ENCODE peak calls at places on chromosomes 13 and 19, in five cellular contexts. One of them, this sample, is unnamed.

GRCh38 chr19:1259206-1259872 is 9.8 kb upstream of the CIRBP start:
- DNase-seq in WERI-Rb-1: peak
- DNase-seq in CD8-positive, alpha-beta T cell: peak
- DNase-seq in IMR-90: peak
- DNase-seq in brain microvascular endothelial cell: no peak
- DNase-seq in this sample: peak

GRCh38 chr13:61466280-61466679 is 50.6 kb upstream of the PCDH20 start:
- DNase-seq in WERI-Rb-1: peak
- DNase-seq in CD8-positive, alpha-beta T cell: no peak
- DNase-seq in IMR-90: no peak
- DNase-seq in brain microvascular endothelial cell: no peak
- DNase-seq in this sample: no peak

GRCh38 chr13:28494861-28495585 is at the start of gene FLT1:
- DNase-seq in WERI-Rb-1: peak
- DNase-seq in CD8-positive, alpha-beta T cell: no peak
- DNase-seq in IMR-90: peak
- DNase-seq in brain microvascular endothelial cell: no peak
- DNase-seq in this sample: no peak

GRCh38 chr13:65454403-65454802 is 1775.7 kb downstream of the PCDH9 start:
- DNase-seq in WERI-Rb-1: no peak
- DNase-seq in CD8-positive, alpha-beta T cell: no peak
- DNase-seq in IMR-90: no peak
- DNase-seq in brain microvascular endothelial cell: no peak
- DNase-seq in this sample: no peak

GRCh38 chr19:13619203-13619632 is 112.9 kb upstream of the CACNA1A start:
- DNase-seq in WERI-Rb-1: no peak
- DNase-seq in CD8-positive, alpha-beta T cell: no peak
- DNase-seq in IMR-90: peak
- DNase-seq in brain microvascular endothelial cell: peak
- DNase-seq in this sample: no peak

GRCh38 chr13:45500492-45501174 is 35.9 kb downstream of the COG3 start:
- DNase-seq in WERI-Rb-1: no peak
- DNase-seq in CD8-positive, alpha-beta T cell: no peak
- DNase-seq in IMR-90: peak
- DNase-seq in brain microvascular endothelial cell: peak
- DNase-seq in this sample: no peak

GRCh38 chr19:3611841-3612240 is 5.2 kb upstream of the TBXA2R start:
- DNase-seq in WERI-Rb-1: no peak
- DNase-seq in CD8-positive, alpha-beta T cell: no peak
- DNase-seq in IMR-90: no peak
- DNase-seq in brain microvascular endothelial cell: no peak
- DNase-seq in this sample: no peak

GRCh38 chr13:113669871-113670341 is 2.9 kb downstream of the GRK1 start:
- DNase-seq in WERI-Rb-1: peak
- DNase-seq in CD8-positive, alpha-beta T cell: no peak
- DNase-seq in IMR-90: no peak
- DNase-seq in brain microvascular endothelial cell: no peak
- DNase-seq in this sample: peak

GRCh38 chr19:44498988-44499387 is 1.3 kb downstream of the ZNF180 start:
- DNase-seq in WERI-Rb-1: no peak
- DNase-seq in CD8-positive, alpha-beta T cell: no peak
- DNase-seq in IMR-90: no peak
- DNase-seq in brain microvascular endothelial cell: no peak
- DNase-seq in this sample: no peak

GRCh38 chr19:7928741-7929701 is 3.1 kb upstream of the CTXN1 start:
- DNase-seq in WERI-Rb-1: peak
- DNase-seq in CD8-positive, alpha-beta T cell: peak
- DNase-seq in IMR-90: peak
- DNase-seq in brain microvascular endothelial cell: peak
- DNase-seq in this sample: no peak

GRCh38 chr19:18562086-18562485 is 4.4 kb downstream of the KXD1 start:
- DNase-seq in WERI-Rb-1: no peak
- DNase-seq in CD8-positive, alpha-beta T cell: no peak
- DNase-seq in IMR-90: no peak
- DNase-seq in brain microvascular endothelial cell: no peak
- DNase-seq in this sample: no peak

GRCh38 chr13:26132756-26133155 is 80.9 kb upstream of the SHISA2 start:
- DNase-seq in WERI-Rb-1: peak
- DNase-seq in CD8-positive, alpha-beta T cell: no peak
- DNase-seq in IMR-90: peak
- DNase-seq in brain microvascular endothelial cell: no peak
- DNase-seq in this sample: no peak
- TF ChIP-seq CTCF in WERI-Rb-1: peak
- TF ChIP-seq CTCF in CD8-positive, alpha-beta T cell: no peak
- TF ChIP-seq CTCF in IMR-90: peak
- TF ChIP-seq CTCF in brain microvascular endothelial cell: peak
- TF ChIP-seq CTCF in this sample: no peak

DNA sequence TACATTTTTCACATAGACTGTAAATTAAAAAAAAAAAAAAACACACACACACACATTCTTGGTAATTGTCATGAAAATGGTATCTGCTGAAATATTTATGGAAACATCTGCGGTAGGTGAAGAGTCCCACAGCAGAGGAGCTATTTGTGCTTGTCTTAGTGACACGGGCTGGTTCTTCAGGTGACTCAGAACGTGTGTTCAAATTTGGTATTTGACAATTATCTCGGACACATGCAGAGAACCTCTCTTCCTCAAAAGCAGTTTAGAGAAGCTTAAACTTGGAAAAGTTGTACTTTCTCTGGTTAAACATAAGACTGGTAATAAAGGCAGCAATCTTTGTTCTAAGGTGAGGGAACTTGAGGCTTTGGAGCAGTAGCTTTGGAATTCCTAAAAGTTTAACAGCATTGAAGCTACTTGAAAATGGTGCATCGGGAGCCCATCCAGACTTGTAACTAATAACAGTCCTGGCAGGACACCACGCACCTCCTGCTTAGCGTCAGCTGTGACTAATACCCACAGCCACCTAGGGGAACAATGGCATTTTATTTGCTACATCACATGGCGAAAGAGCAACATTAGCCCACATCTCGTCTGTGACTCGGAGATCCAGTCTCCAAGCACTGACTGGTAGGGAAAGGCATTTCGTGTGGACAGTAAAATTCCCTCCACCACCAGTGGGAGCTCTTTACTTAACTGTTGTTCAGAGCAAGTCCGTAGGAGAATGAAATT is 1505.1 kb upstream of the SLC10A2 start:
- DNase-seq in WERI-Rb-1: peak
- DNase-seq in CD8-positive, alpha-beta T cell: no peak
- DNase-seq in IMR-90: peak
- DNase-seq in brain microvascular endothelial cell: peak
- DNase-seq in this sample: no peak
- TF ChIP-seq CTCF in WERI-Rb-1: peak
- TF ChIP-seq CTCF in CD8-positive, alpha-beta T cell: no peak
- TF ChIP-seq CTCF in IMR-90: peak
- TF ChIP-seq CTCF in brain microvascular endothelial cell: peak
- TF ChIP-seq CTCF in this sample: no peak

DNA sequence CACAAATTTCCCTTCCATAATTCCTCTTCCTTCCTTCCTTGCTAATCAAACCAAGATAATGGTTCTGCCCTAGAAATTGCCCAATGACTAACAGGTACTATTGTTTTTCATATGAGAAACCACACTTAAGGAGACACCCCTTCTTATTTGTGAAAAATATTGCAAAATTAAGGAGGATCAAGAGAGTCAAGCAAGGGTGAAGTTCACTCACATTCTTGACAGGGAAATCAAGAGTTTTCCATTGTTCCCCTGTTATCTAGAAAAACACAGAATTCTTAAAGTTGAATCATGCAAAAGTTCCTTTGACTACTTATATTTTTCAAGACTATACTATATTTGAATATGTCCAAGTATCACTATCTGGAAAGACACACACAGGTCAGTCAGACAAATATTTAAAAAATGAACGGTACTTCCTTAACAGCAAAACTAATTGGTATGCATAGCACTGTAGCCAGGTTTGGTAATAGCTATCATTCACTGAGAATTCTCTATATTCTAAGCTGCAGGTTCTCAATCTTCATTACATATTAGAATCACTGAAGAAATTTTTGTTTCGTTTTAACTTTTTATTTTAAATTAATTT is 897.2 kb downstream of the DIAPH3 start:
- DNase-seq in WERI-Rb-1: no peak
- DNase-seq in CD8-positive, alpha-beta T cell: no peak
- DNase-seq in IMR-90: no peak
- DNase-seq in brain microvascular endothelial cell: no peak
- DNase-seq in this sample: no peak
- TF ChIP-seq CTCF in WERI-Rb-1: no peak
- TF ChIP-seq CTCF in CD8-positive, alpha-beta T cell: no peak
- TF ChIP-seq CTCF in IMR-90: no peak
- TF ChIP-seq CTCF in brain microvascular endothelial cell: no peak
- TF ChIP-seq CTCF in this sample: no peak

GRCh38 chr19:30547192-30547591 is 175.0 kb downstream of the ZNF536 start:
- DNase-seq in WERI-Rb-1: no peak
- DNase-seq in CD8-positive, alpha-beta T cell: no peak
- DNase-seq in IMR-90: no peak
- DNase-seq in brain microvascular endothelial cell: no peak
- DNase-seq in this sample: no peak
- TF ChIP-seq CTCF in WERI-Rb-1: no peak
- TF ChIP-seq CTCF in CD8-positive, alpha-beta T cell: no peak
- TF ChIP-seq CTCF in IMR-90: no peak
- TF ChIP-seq CTCF in brain microvascular endothelial cell: no peak
- TF ChIP-seq CTCF in this sample: no peak

DNA sequence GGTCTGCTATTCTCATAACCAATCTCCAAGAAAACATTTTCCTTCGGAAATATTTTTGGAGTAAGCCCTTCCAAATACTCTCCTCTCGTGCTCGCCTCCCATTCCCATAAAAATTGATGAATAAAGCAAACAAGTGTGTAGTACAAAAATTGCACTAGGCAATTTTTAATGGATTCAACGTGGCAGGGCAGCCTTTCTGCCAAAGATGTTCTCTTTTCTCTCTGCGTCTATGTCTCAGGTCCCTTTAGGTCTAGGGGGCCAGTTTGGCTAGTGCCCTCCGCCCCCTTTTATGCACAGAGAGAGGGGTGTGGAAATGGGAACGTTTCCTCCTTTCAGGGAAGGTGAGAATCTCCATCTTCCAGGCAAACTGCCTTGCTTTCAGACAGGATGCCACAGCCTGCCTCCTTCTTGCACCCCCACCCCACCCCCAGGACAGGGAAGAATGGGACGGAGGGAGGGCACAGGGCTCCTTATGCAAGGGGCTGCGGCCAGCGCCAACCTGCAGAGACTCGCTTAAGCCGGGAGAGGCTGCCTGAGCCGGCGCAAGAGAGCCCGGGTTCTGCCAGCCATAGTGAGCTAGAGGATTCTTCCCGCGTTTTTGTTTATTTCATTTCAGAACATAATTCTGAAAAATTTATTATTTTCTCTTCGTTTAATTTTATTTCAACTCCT is 2.7 kb upstream of the ZIC2 start:
- DNase-seq in WERI-Rb-1: peak
- DNase-seq in CD8-positive, alpha-beta T cell: no peak
- DNase-seq in IMR-90: no peak
- DNase-seq in brain microvascular endothelial cell: no peak
- DNase-seq in this sample: no peak
- TF ChIP-seq CTCF in WERI-Rb-1: peak
- TF ChIP-seq CTCF in CD8-positive, alpha-beta T cell: no peak
- TF ChIP-seq CTCF in IMR-90: no peak
- TF ChIP-seq CTCF in brain microvascular endothelial cell: no peak
- TF ChIP-seq CTCF in this sample: no peak

DNA sequence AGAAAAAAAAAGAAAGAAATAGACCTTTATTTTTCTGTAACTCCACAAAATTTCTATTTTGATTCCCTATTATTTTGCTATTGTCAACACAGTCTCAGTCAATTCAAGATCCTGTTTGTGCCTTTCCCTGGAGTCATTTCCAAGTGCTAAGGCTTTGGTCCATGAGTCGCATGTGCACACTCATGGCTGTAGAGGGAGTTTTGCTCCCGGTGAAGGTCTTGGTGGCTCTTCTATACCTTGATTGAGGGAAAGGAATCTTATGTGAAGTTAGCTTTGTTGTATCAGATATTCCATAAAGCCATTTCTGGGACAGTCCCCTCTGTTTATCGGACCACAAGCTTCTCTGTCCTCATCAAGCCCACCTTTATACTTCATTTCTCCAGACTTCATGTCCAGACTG is 58.7 kb upstream of the ALOX5AP start:
- DNase-seq in WERI-Rb-1: peak
- DNase-seq in CD8-positive, alpha-beta T cell: no peak
- DNase-seq in IMR-90: peak
- DNase-seq in brain microvascular endothelial cell: no peak
- DNase-seq in this sample: no peak
- TF ChIP-seq CTCF in WERI-Rb-1: peak
- TF ChIP-seq CTCF in CD8-positive, alpha-beta T cell: no peak
- TF ChIP-seq CTCF in IMR-90: peak
- TF ChIP-seq CTCF in brain microvascular endothelial cell: peak
- TF ChIP-seq CTCF in this sample: no peak

GRCh38 chr13:80361883-80362327 is 21.0 kb upstream of the SPRY2 start:
- DNase-seq in WERI-Rb-1: peak
- DNase-seq in CD8-positive, alpha-beta T cell: no peak
- DNase-seq in IMR-90: no peak
- DNase-seq in brain microvascular endothelial cell: peak
- DNase-seq in this sample: no peak
- TF ChIP-seq CTCF in WERI-Rb-1: peak
- TF ChIP-seq CTCF in CD8-positive, alpha-beta T cell: no peak
- TF ChIP-seq CTCF in IMR-90: no peak
- TF ChIP-seq CTCF in brain microvascular endothelial cell: peak
- TF ChIP-seq CTCF in this sample: no peak